ENCODE peak calls at places on chromosome 9, in five cellular contexts. One of them, this sample, is unnamed.

GRCh38 chr9:15211160-15211993 is 95.6 kb downstream of the TTC39B start:
- DNase-seq in PC-3: peak
- DNase-seq in ovary: peak
- DNase-seq in tibial nerve: peak
- DNase-seq in mammary epithelial cell: peak
- DNase-seq in this sample: peak

GRCh38 chr9:22134390-22134789 is 125.3 kb upstream of the CDKN2B start:
- DNase-seq in mammary epithelial cell: peak
- DNase-seq in tibial nerve: no peak
- DNase-seq in ovary: no peak
- DNase-seq in PC-3: no peak
- DNase-seq in this sample: no peak

GRCh38 chr9:130987738-130988399 is 21.1 kb upstream of the LAMC3 start:
- DNase-seq in mammary epithelial cell: no peak
- DNase-seq in tibial nerve: no peak
- DNase-seq in ovary: no peak
- DNase-seq in PC-3: no peak
- DNase-seq in this sample: no peak

GRCh38 chr9:92463989-92464388 is 18.3 kb downstream of the ASPN start:
- DNase-seq in tibial nerve: no peak
- DNase-seq in ovary: no peak
- DNase-seq in PC-3: peak
- DNase-seq in mammary epithelial cell: peak
- DNase-seq in this sample: no peak

GRCh38 chr9:28518439-28518838 is 945.2 kb upstream of the C9orf72 start:
- DNase-seq in tibial nerve: no peak
- DNase-seq in ovary: no peak
- DNase-seq in PC-3: no peak
- DNase-seq in mammary epithelial cell: no peak
- DNase-seq in this sample: peak

GRCh38 chr9:89923961-89924504 is 319.2 kb downstream of the GADD45G start:
- DNase-seq in ovary: peak
- DNase-seq in tibial nerve: no peak
- DNase-seq in PC-3: peak
- DNase-seq in mammary epithelial cell: no peak
- DNase-seq in this sample: no peak

GRCh38 chr9:3398232-3398648 is 127.6 kb downstream of the RFX3 start:
- DNase-seq in tibial nerve: no peak
- DNase-seq in mammary epithelial cell: no peak
- DNase-seq in ovary: no peak
- DNase-seq in PC-3: no peak
- DNase-seq in this sample: peak

GRCh38 chr9:97501972-97502221 is 431 bp downstream of the TMOD1 start:
- DNase-seq in mammary epithelial cell: no peak
- DNase-seq in ovary: no peak
- DNase-seq in tibial nerve: no peak
- DNase-seq in PC-3: no peak
- DNase-seq in this sample: no peak

GRCh38 chr9:35227283-35227682 is 65.5 kb downstream of the UNC13B start:
- DNase-seq in ovary: no peak
- DNase-seq in mammary epithelial cell: no peak
- DNase-seq in tibial nerve: no peak
- DNase-seq in PC-3: no peak
- DNase-seq in this sample: no peak

GRCh38 chr9:35229779-35230143 is 68.0 kb downstream of the UNC13B start:
- DNase-seq in ovary: no peak
- DNase-seq in tibial nerve: no peak
- DNase-seq in mammary epithelial cell: no peak
- DNase-seq in PC-3: peak
- DNase-seq in this sample: no peak

GRCh38 chr9:35225677-35226076 is 63.9 kb downstream of the UNC13B start:
- DNase-seq in PC-3: no peak
- DNase-seq in tibial nerve: no peak
- DNase-seq in ovary: no peak
- DNase-seq in mammary epithelial cell: no peak
- DNase-seq in this sample: no peak

GRCh38 chr9:35226685-35227084 is 64.9 kb downstream of the UNC13B start:
- DNase-seq in PC-3: no peak
- DNase-seq in tibial nerve: no peak
- DNase-seq in mammary epithelial cell: no peak
- DNase-seq in ovary: no peak
- DNase-seq in this sample: no peak

DNA sequence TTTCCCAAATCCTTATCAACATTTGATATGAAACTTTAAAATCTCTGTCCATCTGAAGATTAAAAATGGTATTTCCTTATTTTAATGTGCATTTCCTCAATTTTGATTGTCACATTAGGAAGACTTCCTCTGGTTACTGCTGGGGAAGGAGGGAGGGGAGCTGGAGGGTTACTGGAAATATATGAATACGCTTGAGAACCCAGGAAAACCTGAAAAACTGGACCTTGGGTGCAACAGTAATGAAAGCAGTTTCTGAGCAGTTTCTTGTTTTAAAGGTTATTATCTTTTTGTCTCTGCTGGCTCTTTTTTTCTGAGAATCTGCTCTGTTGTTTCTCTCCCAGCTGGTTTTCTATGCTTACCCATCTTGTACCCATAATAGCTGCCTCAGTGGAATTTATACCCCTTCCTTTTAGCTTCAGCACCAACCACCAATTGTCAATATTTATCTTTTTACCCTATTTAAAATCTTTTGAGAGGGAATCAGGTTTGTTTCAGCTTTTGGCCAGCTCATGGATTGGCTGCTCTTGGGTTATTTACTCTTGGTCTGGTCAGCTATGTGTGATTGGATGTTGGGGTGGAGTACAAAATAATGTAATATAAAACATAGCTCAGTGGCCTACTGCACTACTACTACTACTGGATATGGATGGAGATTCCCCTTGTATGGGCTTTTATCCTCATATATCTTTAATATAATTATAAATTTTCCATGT is 67.4 kb downstream of the UNC13B start:
- DNase-seq in ovary: no peak
- DNase-seq in mammary epithelial cell: no peak
- DNase-seq in tibial nerve: no peak
- DNase-seq in PC-3: peak
- DNase-seq in this sample: no peak
- TF ChIP-seq CTCF in ovary: no peak
- TF ChIP-seq CTCF in mammary epithelial cell: no peak
- TF ChIP-seq CTCF in tibial nerve: no peak
- TF ChIP-seq CTCF in PC-3: no peak
- TF ChIP-seq CTCF in this sample: no peak

GRCh38 chr9:127516835-127517607 is 65.7 kb downstream of the LRSAM1 start:
- DNase-seq in mammary epithelial cell: no peak
- DNase-seq in tibial nerve: no peak
- DNase-seq in ovary: no peak
- DNase-seq in PC-3: no peak
- DNase-seq in this sample: no peak
- H3K27ac ChIP-seq in mammary epithelial cell: no peak
- H3K27ac ChIP-seq in tibial nerve: no peak
- H3K27ac ChIP-seq in ovary: no peak
- H3K27ac ChIP-seq in PC-3: no peak
- H3K27ac ChIP-seq in this sample: no peak

DNA sequence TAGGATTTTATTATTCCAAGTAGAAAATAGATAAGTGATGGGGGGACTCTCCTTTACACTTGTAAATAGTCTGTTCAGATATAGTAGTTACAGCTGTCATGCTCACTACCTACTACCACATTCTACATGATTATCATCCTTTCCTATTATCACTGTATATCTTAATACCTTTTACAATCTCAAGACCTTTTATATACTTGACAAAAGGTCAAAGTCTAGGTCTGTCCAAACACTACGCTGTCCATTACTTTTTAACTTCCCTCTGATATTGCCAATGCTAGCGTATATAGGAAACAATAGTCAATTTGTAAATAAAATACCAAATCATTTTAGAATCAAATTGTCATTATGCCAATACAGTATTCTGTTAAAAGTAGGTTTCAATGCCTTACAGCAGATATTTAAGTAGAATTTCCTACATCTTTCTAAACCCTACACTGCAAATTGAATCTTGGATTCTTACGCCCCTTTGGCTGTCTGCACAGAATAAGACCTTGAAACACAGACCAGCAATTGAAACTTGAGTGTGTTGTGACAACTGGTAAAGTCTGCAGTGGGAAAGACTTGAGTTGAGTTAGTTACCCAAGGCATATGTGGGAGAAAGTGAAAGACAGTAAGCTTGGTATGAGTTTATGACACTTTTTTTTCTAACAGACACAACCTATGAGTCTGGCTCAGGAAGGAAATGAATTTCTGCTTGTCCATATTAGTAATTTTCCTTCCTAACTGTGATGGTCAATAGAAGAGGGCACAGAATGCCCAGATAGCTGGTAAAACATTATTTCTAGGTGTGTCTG is 827.6 kb upstream of the ACO1 start:
- DNase-seq in ovary: no peak
- DNase-seq in PC-3: no peak
- DNase-seq in tibial nerve: no peak
- DNase-seq in mammary epithelial cell: no peak
- DNase-seq in this sample: no peak
- TF ChIP-seq CTCF in ovary: no peak
- TF ChIP-seq CTCF in PC-3: no peak
- TF ChIP-seq CTCF in tibial nerve: no peak
- TF ChIP-seq CTCF in mammary epithelial cell: no peak
- TF ChIP-seq CTCF in this sample: no peak

DNA sequence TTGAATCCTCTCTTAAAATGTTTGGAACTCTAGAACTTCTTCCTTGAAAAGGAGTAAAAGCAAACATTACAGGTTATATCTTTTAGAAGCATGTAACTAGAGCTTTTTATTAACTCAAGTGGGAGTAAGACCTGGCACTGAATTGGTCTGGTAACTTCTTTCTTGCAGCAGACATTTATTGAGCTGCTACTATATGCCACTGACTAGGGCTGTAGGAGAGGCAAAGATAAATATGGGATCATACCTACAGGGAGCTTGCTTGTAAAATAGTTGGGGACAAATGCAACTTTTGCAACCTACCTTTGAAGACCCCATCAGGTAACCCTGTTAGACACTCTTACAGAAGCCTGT is 231.9 kb upstream of the TUT7 start:
- DNase-seq in ovary: no peak
- DNase-seq in PC-3: no peak
- DNase-seq in mammary epithelial cell: no peak
- DNase-seq in tibial nerve: no peak
- DNase-seq in this sample: no peak
- H3K27ac ChIP-seq in ovary: peak
- H3K27ac ChIP-seq in PC-3: no peak
- H3K27ac ChIP-seq in mammary epithelial cell: no peak
- H3K27ac ChIP-seq in tibial nerve: peak
- H3K27ac ChIP-seq in this sample: peak

GRCh38 chr9:37246825-37247224 is 126.5 kb downstream of the ZCCHC7 start:
- DNase-seq in ovary: no peak
- DNase-seq in tibial nerve: no peak
- DNase-seq in mammary epithelial cell: no peak
- DNase-seq in PC-3: no peak
- DNase-seq in this sample: no peak

GRCh38 chr9:37241340-37241739 is 121.0 kb downstream of the ZCCHC7 start:
- DNase-seq in PC-3: no peak
- DNase-seq in tibial nerve: no peak
- DNase-seq in mammary epithelial cell: no peak
- DNase-seq in ovary: no peak
- DNase-seq in this sample: peak

GRCh38 chr9:37242089-37242488 is 121.7 kb downstream of the ZCCHC7 start:
- DNase-seq in ovary: no peak
- DNase-seq in tibial nerve: no peak
- DNase-seq in PC-3: no peak
- DNase-seq in mammary epithelial cell: no peak
- DNase-seq in this sample: no peak

GRCh38 chr9:37239921-37240320 is 119.5 kb downstream of the ZCCHC7 start:
- DNase-seq in tibial nerve: no peak
- DNase-seq in ovary: no peak
- DNase-seq in mammary epithelial cell: no peak
- DNase-seq in PC-3: no peak
- DNase-seq in this sample: no peak

DNA sequence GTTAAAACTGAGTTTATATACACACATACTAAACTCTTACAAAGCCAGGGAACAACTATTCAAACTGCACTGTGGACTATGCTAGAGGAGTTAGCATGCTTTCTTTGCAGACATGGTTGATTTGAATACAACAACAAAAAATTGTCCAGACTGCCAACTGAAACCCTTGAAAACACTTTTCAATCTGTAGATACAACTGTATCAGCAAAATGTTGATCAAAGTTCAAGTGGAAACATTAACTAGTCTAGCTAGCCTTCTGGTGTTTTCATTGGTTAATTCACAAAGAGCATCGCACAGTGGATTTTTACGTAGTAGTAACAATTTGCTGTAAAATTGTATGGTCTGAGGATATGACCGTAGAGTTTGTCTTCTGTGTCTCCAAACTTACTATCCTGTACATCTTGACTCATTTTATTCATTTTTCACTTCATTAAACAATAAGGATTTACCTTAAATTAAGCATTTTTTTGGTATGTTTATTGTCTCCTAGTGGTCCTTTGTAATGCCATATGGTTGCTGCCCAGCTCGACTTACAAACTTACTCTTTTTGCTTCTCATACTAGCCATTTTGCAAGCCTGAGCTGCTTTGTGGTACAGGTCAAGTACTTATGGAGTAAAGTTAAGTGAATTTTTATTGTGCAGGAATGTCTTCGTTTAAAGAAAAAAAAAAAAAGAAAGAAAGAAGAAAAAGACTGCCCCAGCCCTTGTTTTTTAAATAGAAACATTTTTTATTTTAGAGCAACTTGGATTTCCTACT is 123.4 kb downstream of the ZCCHC7 start:
- DNase-seq in tibial nerve: no peak
- DNase-seq in mammary epithelial cell: no peak
- DNase-seq in ovary: no peak
- DNase-seq in PC-3: no peak
- DNase-seq in this sample: no peak
- TF ChIP-seq CTCF in tibial nerve: no peak
- TF ChIP-seq CTCF in mammary epithelial cell: no peak
- TF ChIP-seq CTCF in ovary: no peak
- TF ChIP-seq CTCF in PC-3: no peak
- TF ChIP-seq CTCF in this sample: no peak

GRCh38 chr9:128202648-128203023 is 543 bp upstream of the DNM1 start:
- DNase-seq in ovary: no peak
- DNase-seq in mammary epithelial cell: no peak
- DNase-seq in PC-3: no peak
- DNase-seq in tibial nerve: no peak
- DNase-seq in this sample: no peak
- H3K27ac ChIP-seq in ovary: no peak
- H3K27ac ChIP-seq in mammary epithelial cell: no peak
- H3K27ac ChIP-seq in PC-3: no peak
- H3K27ac ChIP-seq in tibial nerve: no peak
- H3K27ac ChIP-seq in this sample: no peak

GRCh38 chr9:87650611-87651295 is 75.2 kb upstream of the CTSL start:
- DNase-seq in mammary epithelial cell: no peak
- DNase-seq in ovary: no peak
- DNase-seq in tibial nerve: no peak
- DNase-seq in PC-3: no peak
- DNase-seq in this sample: no peak
- TF ChIP-seq CTCF in mammary epithelial cell: no peak
- TF ChIP-seq CTCF in ovary: no peak
- TF ChIP-seq CTCF in tibial nerve: no peak
- TF ChIP-seq CTCF in PC-3: no peak
- TF ChIP-seq CTCF in this sample: no peak

This sample was measured in A673.